ENCODE peak calls at places on chromosome 7, in five cellular contexts. Y is OCI-M1; G is GM13976; X is heart right ventricle; S is effector memory CD8-positive, alpha-beta T cell. B is an unnamed sample.

GRCh38 chr7:129501760-129502707 is at the start of gene SMKR1:
- DNase-seq in S (peak; percentile 97), G (peak; percentile 95), Y (peak; percentile 54), X (peak; percentile 74), B (peak; percentile 83)

GRCh38 chr7:85980740-85981139 is 663.0 kb upstream of the GRM3 start:
- DNase-seq in G (no peak), Y (no peak), S (no peak), X (no peak), B (no peak)

GRCh38 chr7:41578700-41579099 is 124.2 kb downstream of the INHBA start:
- DNase-seq in Y (peak; percentile 1), G (no peak), X (no peak), S (no peak), B (no peak)

GRCh38 chr7:114653391-114654088 is 238.9 kb downstream of the FOXP2 start:
- DNase-seq in G (no peak), S (no peak), X (no peak), Y (no peak), B (no peak)

GRCh38 chr7:32140540-32140939 is 70.3 kb upstream of the PDE1C start:
- DNase-seq in Y (no peak), S (no peak), X (no peak), G (no peak), B (no peak)

GRCh38 chr7:69002416-69002815 is 595.9 kb upstream of the AUTS2 start:
- DNase-seq in X (no peak), S (no peak), G (no peak), Y (no peak), B (no peak)

GRCh38 chr7:128827248-128827958 is 2.8 kb upstream of the FLNC start:
- DNase-seq in S (no peak), G (no peak), Y (peak; percentile 24), X (peak; percentile 62), B (no peak)

GRCh38 chr7:98295467-98296220 is 14.2 kb downstream of the BRI3 start:
- DNase-seq in S (no peak), G (no peak), Y (no peak), X (no peak), B (no peak)

GRCh38 chr7:45187089-45187945 is 29.7 kb downstream of the RAMP3 start:
- DNase-seq in G (no peak), Y (no peak), X (no peak), S (no peak), B (no peak)

GRCh38 chr7:138167222-138167621 is 91.0 kb downstream of the AKR1D1 start:
- DNase-seq in S (no peak), X (no peak), Y (no peak), G (no peak), B (no peak)

GRCh38 chr7:41817386-41817785 is 114.5 kb upstream of the INHBA start:
- DNase-seq in S (no peak), G (no peak), X (no peak), Y (no peak), B (no peak)